ENCODE peak calls at places on chromosomes 13 and 19, in eight cellular contexts. A, M, S, P, D, W, B and H are unnamed samples.

GRCh38 chr13:79782541-79783216 is 301.7 kb downstream of the NDFIP2 start:
- DNase-seq in A (no peak), M (no peak), S (no peak), P (peak), D (no peak), W (no peak), B (no peak), H (no peak)

GRCh38 chr13:67296511-67296910 is 66.4 kb upstream of the PCDH9 start:
- DNase-seq in A (no peak), M (no peak), S (no peak), P (no peak), D (no peak), W (no peak), B (no peak), H (no peak)

GRCh38 chr19:38898788-38899446 is 501 bp downstream of the SIRT2 start:
- DNase-seq in A (no peak), M (no peak), S (no peak), P (peak), D (no peak), W (no peak), B (no peak), H (no peak)

GRCh38 chr13:83211301-83211700 is 671.0 kb downstream of the SLITRK1 start:
- DNase-seq in A (no peak), M (no peak), S (no peak), P (no peak), D (no peak), W (no peak), B (no peak), H (no peak)

GRCh38 chr19:1839658-1840540 is 8.4 kb downstream of the REXO1 start:
- DNase-seq in A (no peak), M (no peak), S (peak), P (no peak), D (no peak), W (no peak), B (no peak), H (no peak)

GRCh38 chr13:114069376-114070097 is 62.9 kb downstream of the RASA3 start:
- DNase-seq in A (no peak), M (peak), S (peak), P (no peak), D (peak), W (no peak), B (no peak), H (no peak)

GRCh38 chr13:95367309-95367843 is 66.1 kb upstream of the ABCC4 start:
- DNase-seq in A (no peak), M (no peak), S (no peak), P (no peak), D (no peak), W (no peak), B (no peak), H (no peak)

GRCh38 chr13:93603043-93603442 is 376.4 kb downstream of the GPC6 start:
- DNase-seq in A (no peak), M (no peak), S (no peak), P (peak), D (no peak), W (no peak), B (peak), H (no peak)

GRCh38 chr19:6610934-6611370 is 20.0 kb upstream of the CD70 start:
- DNase-seq in A (no peak), M (peak), S (no peak), P (peak), D (no peak), W (no peak), B (peak), H (no peak)

GRCh38 chr19:16628984-16629691 is 1.1 kb upstream of the MED26 start:
- DNase-seq in A (no peak), M (no peak), S (no peak), P (peak), D (no peak), W (peak), B (no peak), H (peak)

GRCh38 chr19:32720216-32720935 is 809 bp downstream of the TDRD12 start:
- DNase-seq in A (no peak), M (peak), S (no peak), P (no peak), D (no peak), W (no peak), B (no peak), H (no peak)

GRCh38 chr19:45258862-45259261 is 7.8 kb downstream of the MARK4 start:
- DNase-seq in A (no peak), M (no peak), S (no peak), P (no peak), D (no peak), W (no peak), B (no peak), H (no peak)

GRCh38 chr19:51491586-51491985 is 10.0 kb downstream of the SIGLEC12 start:
- DNase-seq in A (no peak), M (peak), S (no peak), P (no peak), D (no peak), W (no peak), B (no peak), H (no peak)

GRCh38 chr19:47135156-47135555 is 4.5 kb downstream of the SAE1 start:
- DNase-seq in A (no peak), M (no peak), S (no peak), P (no peak), D (no peak), W (no peak), B (no peak), H (no peak)

GRCh38 chr19:38729653-38730469 is 14.4 kb downstream of the CAPN12 start:
- DNase-seq in A (peak), M (peak), S (peak), P (peak), D (no peak), W (peak), B (no peak), H (peak)

GRCh38 chr13:80399340-80400163 is 58.6 kb upstream of the SPRY2 start:
- DNase-seq in A (no peak), M (no peak), S (no peak), P (no peak), D (no peak), W (no peak), B (peak), H (peak)

GRCh38 chr19:49469828-49470614 is 4.0 kb upstream of the FLT3LG start:
- DNase-seq in A (peak), M (no peak), S (no peak), P (no peak), D (no peak), W (no peak), B (no peak), H (peak)

GRCh38 chr13:30337061-30337601 is 29.8 kb upstream of the KATNAL1 start:
- DNase-seq in A (no peak), M (no peak), S (no peak), P (no peak), D (no peak), W (no peak), B (no peak), H (no peak)

GRCh38 chr19:36392916-36393673 is 14.1 kb upstream of the ZFP14 start:
- DNase-seq in A (no peak), M (no peak), S (no peak), P (no peak), D (no peak), W (no peak), B (no peak), H (no peak)

GRCh38 chr13:101267656-101268055 is 148.7 kb downstream of the NALCN start:
- DNase-seq in A (no peak), M (no peak), S (no peak), P (no peak), D (no peak), W (no peak), B (no peak), H (no peak)

GRCh38 chr19:3150739-3151329 is 15.0 kb downstream of the GNA15 start:
- DNase-seq in A (no peak), M (no peak), S (peak), P (no peak), D (no peak), W (no peak), B (no peak), H (no peak)

GRCh38 chr13:91664036-91664435 is 265.6 kb downstream of the GPC5 start:
- DNase-seq in A (no peak), M (no peak), S (no peak), P (no peak), D (no peak), W (no peak), B (no peak), H (no peak)

GRCh38 chr13:42981317-42981716 is 10.7 kb downstream of the EPSTI1 start:
- DNase-seq in A (no peak), M (no peak), S (no peak), P (peak), D (no peak), W (no peak), B (no peak), H (no peak)

GRCh38 chr13:108495686-108496363 is 133.6 kb upstream of the MYO16 start:
- DNase-seq in A (no peak), M (no peak), S (peak), P (no peak), D (no peak), W (no peak), B (no peak), H (no peak)

GRCh38 chr13:108494991-108495661 is 134.3 kb upstream of the MYO16 start:
- DNase-seq in A (no peak), M (no peak), S (no peak), P (no peak), D (no peak), W (no peak), B (no peak), H (no peak)

DNA sequence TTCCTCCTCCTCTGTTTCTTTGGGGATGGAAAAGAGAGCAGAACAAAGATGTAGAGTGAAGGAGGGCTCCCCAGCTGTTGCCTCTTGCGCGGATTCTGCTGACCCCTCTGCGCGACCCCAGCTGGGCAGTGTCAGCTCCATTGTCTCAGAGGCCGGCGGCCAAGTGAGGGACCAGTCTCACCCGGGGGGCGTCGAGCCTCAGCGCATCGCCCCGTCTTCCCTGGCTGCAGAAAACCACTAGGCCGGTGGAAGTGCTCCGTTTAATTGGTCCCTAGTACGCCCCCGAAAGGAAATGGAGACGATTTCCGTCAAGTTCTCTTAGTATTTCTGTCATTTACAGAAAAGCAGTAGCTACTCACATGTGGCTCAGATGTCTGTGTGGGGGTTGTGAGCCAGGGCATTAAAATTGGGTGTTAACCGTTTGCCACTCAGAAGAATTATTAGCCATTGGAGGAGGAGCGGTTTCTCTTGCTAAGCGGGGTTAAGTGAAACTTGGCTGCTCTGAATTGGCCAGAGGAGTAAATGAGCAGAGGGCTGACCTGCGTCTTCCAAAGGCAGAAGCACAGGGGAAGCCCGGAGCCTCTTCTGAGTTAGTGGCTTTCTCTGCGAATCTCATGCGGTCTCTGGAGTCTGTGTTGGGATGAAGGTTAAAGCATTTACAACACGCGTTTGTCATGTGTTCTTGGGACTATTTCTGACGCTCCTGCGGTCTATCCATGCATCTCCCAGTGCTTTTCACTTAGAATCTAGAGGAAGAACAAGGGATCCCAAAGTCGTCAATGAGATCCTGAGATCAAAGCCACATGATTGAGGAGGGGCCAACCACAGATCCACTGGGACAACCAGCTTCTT is 132.8 kb upstream of the MYO16 start:
- DNase-seq in A (no peak), M (no peak), S (no peak), P (peak), D (no peak), W (no peak), B (no peak), H (no peak)
- H3K4me3 ChIP-seq in A (no peak), M (no peak), S (no peak), P (peak), D (peak), W (no peak), B (no peak), H (no peak)

DNA sequence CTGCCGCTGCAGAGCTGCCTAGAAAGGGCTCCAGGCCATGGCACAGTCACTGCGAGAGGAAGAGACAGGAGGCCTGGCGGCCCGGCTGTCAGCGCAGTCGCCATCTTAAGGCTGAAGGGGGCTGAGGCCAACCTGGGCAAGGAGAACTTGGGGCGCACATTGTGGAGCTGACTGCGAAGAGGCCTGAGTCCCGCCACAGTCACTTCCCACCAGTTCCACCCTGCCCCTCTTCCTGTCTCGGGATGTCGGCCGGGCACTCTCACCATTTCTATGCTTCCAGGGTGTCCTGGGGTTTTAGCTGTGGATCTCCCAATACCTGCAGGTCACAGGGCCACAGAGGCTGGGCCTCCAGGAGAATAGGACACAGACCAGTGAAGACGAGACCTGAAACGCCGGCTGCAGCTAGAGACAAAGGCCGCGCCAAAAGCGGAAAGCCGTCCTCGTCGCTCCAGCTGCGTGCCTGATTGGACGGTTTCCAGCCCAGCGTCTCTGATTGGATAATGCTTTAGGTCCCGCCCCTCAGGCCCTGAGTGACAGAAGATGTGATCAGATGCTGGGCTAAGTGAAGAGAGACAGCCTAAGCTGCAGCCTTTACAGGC is 71.1 kb downstream of the ZNF486 start:
- DNase-seq in A (peak), M (peak), S (peak), P (peak), D (peak), W (peak), B (no peak), H (no peak)
- H3K4me3 ChIP-seq in A (peak), M (peak), S (peak), P (peak), D (peak), W (peak), B (peak), H (no peak)

GRCh38 chr19:8631425-8631819 is 989 bp downstream of the NFILZ start:
- DNase-seq in A (no peak), M (peak), S (peak), P (peak), D (no peak), W (peak), B (no peak), H (no peak)

GRCh38 chr19:8639821-8640401 is 9.5 kb downstream of the NFILZ start:
- DNase-seq in A (no peak), M (no peak), S (peak), P (no peak), D (no peak), W (no peak), B (no peak), H (no peak)

GRCh38 chr19:8638078-8638619 is 7.7 kb downstream of the NFILZ start:
- DNase-seq in A (no peak), M (no peak), S (peak), P (peak), D (no peak), W (peak), B (no peak), H (no peak)

GRCh38 chr19:8630796-8631424 is 477 bp downstream of the NFILZ start:
- DNase-seq in A (no peak), M (no peak), S (no peak), P (no peak), D (no peak), W (no peak), B (no peak), H (no peak)

DNA sequence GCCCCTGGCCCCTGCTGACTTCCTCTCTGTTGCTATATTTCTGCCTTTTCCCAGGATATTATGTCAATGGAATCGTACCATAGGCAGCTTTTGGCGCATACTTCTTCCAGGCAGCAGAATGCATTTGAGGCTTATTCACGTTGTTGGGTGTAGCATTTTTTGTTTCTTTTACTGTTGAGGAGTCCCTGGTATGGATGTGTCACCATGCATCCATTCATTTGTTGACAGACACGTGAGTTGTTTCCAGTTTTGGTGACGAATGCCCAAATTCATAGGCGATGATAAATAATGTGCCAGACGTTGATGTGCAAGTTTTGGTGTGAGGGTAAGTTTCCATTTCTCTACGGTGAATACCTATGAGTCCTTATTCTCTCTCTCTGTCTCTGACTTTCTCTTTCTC is 5.0 kb downstream of the NFILZ start:
- DNase-seq in A (no peak), M (no peak), S (no peak), P (no peak), D (no peak), W (no peak), B (no peak), H (no peak)
- H3K4me3 ChIP-seq in A (no peak), M (no peak), S (no peak), P (no peak), D (no peak), W (no peak), B (no peak), H (no peak)

DNA sequence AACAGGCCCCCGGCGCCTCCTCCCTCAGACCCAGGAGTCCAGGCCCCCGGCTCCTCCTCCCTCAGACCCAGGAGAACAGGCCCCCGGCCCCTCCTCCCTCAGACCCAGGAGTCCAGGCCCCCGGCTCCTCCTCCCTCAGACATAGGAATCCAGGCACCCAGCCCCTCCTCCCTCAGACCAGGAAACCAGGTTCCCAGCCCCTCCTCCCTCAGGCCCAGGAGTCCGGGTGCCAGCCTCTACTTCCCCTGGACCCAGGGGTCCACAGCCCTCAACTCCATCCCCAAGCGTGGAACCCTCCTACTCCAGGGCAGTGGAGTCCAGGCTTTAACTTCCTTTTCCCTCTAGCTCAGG is 572 bp downstream of the TMC4 start:
- DNase-seq in A (no peak), M (no peak), S (no peak), P (no peak), D (no peak), W (no peak), B (no peak), H (no peak)
- H3K4me3 ChIP-seq in A (no peak), M (no peak), S (no peak), P (no peak), D (peak), W (no peak), B (peak), H (no peak)

DNA sequence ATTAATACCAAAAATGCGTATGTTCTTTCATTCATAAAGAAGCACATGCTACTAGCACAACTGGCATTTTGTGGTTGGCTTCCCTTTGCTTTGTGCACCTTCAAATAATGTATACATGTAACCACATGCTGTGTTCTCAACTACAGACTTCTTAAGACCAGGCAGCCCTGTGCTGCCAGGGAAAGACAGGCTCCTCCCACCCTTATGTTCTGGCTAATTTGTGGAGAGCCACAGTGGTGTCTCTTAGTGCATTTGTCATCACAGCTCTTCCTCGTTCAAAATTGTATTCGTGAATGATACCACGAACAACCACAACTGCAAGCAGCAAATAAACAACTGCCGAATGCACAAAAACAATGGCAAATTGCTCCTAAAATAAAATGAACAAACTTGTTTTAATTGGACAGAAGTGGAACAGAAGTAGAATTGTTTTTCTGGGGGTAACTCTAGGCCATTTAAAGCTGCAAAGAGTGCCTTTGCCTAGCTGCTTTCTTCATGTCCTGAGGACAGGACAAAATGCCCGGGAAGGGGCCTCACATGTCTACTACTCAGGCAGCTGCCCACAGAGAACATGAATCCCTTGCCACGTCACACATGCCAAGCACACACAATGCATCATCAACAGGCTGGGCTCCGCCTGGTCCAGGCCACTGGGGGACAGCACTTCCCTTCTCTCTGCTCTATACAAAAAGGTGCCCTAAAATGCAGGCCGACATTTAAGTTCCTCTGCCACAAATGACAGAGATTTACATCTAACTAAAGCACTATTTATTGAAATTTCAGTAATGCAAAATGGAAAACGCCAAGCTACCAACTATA is 21.7 kb downstream of the IRS2 start:
- DNase-seq in A (no peak), M (no peak), S (no peak), P (no peak), D (no peak), W (no peak), B (peak), H (peak)
- H3K4me3 ChIP-seq in A (no peak), M (no peak), S (no peak), P (no peak), D (no peak), W (no peak), B (no peak), H (no peak)

GRCh38 chr13:34941436-34941834 is 635 bp upstream of the NBEA start:
- DNase-seq in A (no peak), M (no peak), S (no peak), P (no peak), D (no peak), W (no peak), B (no peak), H (no peak)
- H3K4me3 ChIP-seq in A (peak), M (no peak), S (peak), P (peak), D (peak), W (no peak), B (no peak), H (peak)

GRCh38 chr19:30233375-30233774 is 138.8 kb upstream of the ZNF536 start:
- DNase-seq in A (no peak), M (no peak), S (no peak), P (no peak), D (no peak), W (no peak), B (no peak), H (no peak)

GRCh38 chr19:30236587-30236986 is 135.6 kb upstream of the ZNF536 start:
- DNase-seq in A (no peak), M (no peak), S (no peak), P (no peak), D (no peak), W (no peak), B (no peak), H (no peak)

GRCh38 chr19:30231408-30232318 is 140.5 kb upstream of the ZNF536 start:
- DNase-seq in A (no peak), M (no peak), S (no peak), P (no peak), D (no peak), W (no peak), B (no peak), H (no peak)

GRCh38 chr19:30237146-30237545 is 135.0 kb upstream of the ZNF536 start:
- DNase-seq in A (no peak), M (no peak), S (no peak), P (no peak), D (no peak), W (no peak), B (no peak), H (no peak)

GRCh38 chr19:30236006-30236405 is 136.2 kb upstream of the ZNF536 start:
- DNase-seq in A (no peak), M (no peak), S (no peak), P (no peak), D (no peak), W (no peak), B (no peak), H (no peak)
- H3K4me3 ChIP-seq in A (no peak), M (no peak), S (no peak), P (no peak), D (no peak), W (no peak), B (no peak), H (no peak)